ENCODE peak calls at places on chromosomes 2 and 18, in five cellular contexts. C is upper lobe of right lung, S is left ventricle myocardium inferior, L is PC-3, W is PC-9. G is an unnamed sample.

GRCh38 chr2:201432551-201433388 is 18.5 kb downstream of the TRAK2 start:
- DNase-seq in C (no peak), S (no peak), L (no peak), W (no peak), G (no peak)

GRCh38 chr2:168732506-168732905 is 69.9 kb upstream of the NOSTRIN start:
- DNase-seq in C (no peak), S (no peak), L (no peak), W (no peak), G (no peak)

GRCh38 chr2:226981731-226982373 is 146.0 kb downstream of the RHBDD1 start:
- DNase-seq in C (no peak), S (no peak), L (no peak), W (no peak), G (no peak)

GRCh38 chr18:39396168-39396567 is 1830.6 kb upstream of the CELF4 start:
- DNase-seq in C (no peak), S (no peak), L (no peak), W (no peak), G (no peak)

GRCh38 chr18:61992285-61992684 is 99.5 kb upstream of the RNF152 start:
- DNase-seq in C (no peak), S (no peak), L (peak), W (peak), G (no peak)

GRCh38 chr2:85728883-85729824 is 24.6 kb upstream of the ATOH8 start:
- DNase-seq in C (peak), S (peak), L (peak), W (peak), G (peak)

GRCh38 chr2:71846072-71846471 is 301.6 kb downstream of the CYP26B1 start:
- DNase-seq in C (no peak), S (no peak), L (no peak), W (no peak), G (no peak)

GRCh38 chr18:54150226-54150625 is 74.2 kb downstream of the MBD2 start:
- DNase-seq in C (no peak), S (no peak), L (peak), W (peak), G (no peak)

GRCh38 chr2:240884745-240885144 is 11.2 kb downstream of the MAB21L4 start:
- DNase-seq in C (no peak), S (no peak), L (no peak), W (no peak), G (no peak)

GRCh38 chr2:168448980-168449379 is 7.1 kb upstream of the CERS6 start:
- DNase-seq in C (no peak), S (no peak), L (no peak), W (no peak), G (no peak)

GRCh38 chr2:203662963-203663362 is 43.5 kb upstream of the CD28 start:
- DNase-seq in C (no peak), S (no peak), L (no peak), W (no peak), G (no peak)

GRCh38 chr2:15919716-15920444 is 20.5 kb upstream of the MYCN start:
- DNase-seq in C (no peak), S (no peak), L (peak), W (no peak), G (no peak)

GRCh38 chr2:158815166-158815565 is 20.0 kb downstream of the DAPL1 start:
- DNase-seq in C (no peak), S (no peak), L (no peak), W (no peak), G (no peak)

GRCh38 chr2:24855703-24856102 is 62.5 kb downstream of the CENPO start:
- DNase-seq in C (peak), S (peak), L (no peak), W (no peak), G (no peak)

GRCh38 chr2:174590928-174591648 is 6.5 kb downstream of the WIPF1 start:
- DNase-seq in C (no peak), S (no peak), L (peak), W (no peak), G (no peak)

GRCh38 chr2:19362652-19363473 is 4.4 kb upstream of the OSR1 start:
- DNase-seq in C (peak), S (peak), L (peak), W (peak), G (peak)

GRCh38 chr2:229704231-229704630 is 10.1 kb downstream of the DNER start:
- DNase-seq in C (no peak), S (no peak), L (no peak), W (no peak), G (no peak)

GRCh38 chr2:30565860-30566358 is 118.9 kb downstream of the LCLAT1 start:
- DNase-seq in C (no peak), S (peak), L (no peak), W (no peak), G (no peak)

GRCh38 chr2:127619191-127619590 is 26.8 kb upstream of the GPR17 start:
- DNase-seq in C (no peak), S (no peak), L (no peak), W (no peak), G (no peak)

GRCh38 chr2:106165064-106165463 is 29.0 kb downstream of the UXS1 start:
- DNase-seq in C (no peak), S (no peak), L (no peak), W (no peak), G (no peak)
- TF ChIP-seq CTCF in C (no peak), S (no peak), L (no peak), W (no peak), G (no peak)

DNA sequence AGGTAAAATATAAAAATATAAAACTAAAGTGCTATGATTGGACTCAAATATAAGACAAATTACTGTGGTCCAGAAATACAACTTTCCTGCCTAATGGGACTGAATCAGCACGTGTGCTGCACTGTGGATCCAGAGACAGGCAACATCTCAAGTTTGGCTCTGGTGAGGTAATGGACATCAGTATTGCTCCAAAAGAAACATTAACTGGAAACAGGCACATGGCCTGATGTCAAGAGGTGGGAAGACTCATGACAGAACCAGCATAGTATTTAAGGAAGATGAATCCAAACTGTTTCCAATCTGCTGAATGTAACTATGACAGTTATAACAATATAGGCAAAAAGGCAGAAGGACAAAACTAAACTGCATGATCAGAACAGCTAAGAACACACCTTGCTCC is 354.6 kb downstream of the FSIP2 start:
- DNase-seq in C (no peak), S (no peak), L (no peak), W (no peak), G (no peak)
- H3K4me3 ChIP-seq in C (no peak), S (no peak), L (no peak), W (no peak), G (no peak)

GRCh38 chr2:79359419-79359818 is 153.4 kb upstream of the CTNNA2 start:
- DNase-seq in C (no peak), S (no peak), L (no peak), W (no peak), G (no peak)
- TF ChIP-seq CTCF in C (no peak), S (no peak), L (no peak), W (no peak), G (no peak)

DNA sequence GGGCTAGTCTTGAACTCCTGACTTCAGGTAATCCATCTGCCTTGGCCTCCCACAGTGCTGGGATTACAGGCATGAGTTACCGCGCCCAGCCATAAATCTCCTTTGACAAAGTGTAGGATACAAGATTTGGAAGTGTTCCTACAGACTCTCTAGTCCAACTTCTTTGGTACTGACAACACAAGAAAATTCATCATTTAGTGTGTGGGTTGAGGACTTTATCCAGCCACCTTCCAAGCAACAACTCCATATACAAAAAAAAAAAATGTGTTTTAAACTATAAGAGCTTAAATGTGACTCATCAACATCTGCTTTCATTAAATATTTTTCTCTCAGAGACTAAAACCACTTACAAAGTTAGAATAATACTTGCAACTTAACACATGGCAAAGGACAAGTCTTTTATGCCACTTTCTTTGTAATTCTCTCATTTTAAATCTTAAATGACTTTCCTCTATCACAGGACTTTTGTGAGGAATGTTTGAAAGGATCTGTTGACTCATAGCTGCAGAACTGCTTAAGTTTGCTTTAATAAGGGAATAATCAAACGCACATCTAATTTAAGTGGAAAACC is 46.2 kb upstream of the ITGAV start:
- DNase-seq in C (no peak), S (no peak), L (peak), W (no peak), G (no peak)
- H3K4me3 ChIP-seq in C (no peak), S (no peak), L (peak), W (peak), G (no peak)

GRCh38 chr18:24734058-24734457 is 273.6 kb downstream of the HRH4 start:
- DNase-seq in C (no peak), S (no peak), L (peak), W (no peak), G (no peak)
- TF ChIP-seq CTCF in C (no peak), S (peak), L (peak), W (peak), G (no peak)

DNA sequence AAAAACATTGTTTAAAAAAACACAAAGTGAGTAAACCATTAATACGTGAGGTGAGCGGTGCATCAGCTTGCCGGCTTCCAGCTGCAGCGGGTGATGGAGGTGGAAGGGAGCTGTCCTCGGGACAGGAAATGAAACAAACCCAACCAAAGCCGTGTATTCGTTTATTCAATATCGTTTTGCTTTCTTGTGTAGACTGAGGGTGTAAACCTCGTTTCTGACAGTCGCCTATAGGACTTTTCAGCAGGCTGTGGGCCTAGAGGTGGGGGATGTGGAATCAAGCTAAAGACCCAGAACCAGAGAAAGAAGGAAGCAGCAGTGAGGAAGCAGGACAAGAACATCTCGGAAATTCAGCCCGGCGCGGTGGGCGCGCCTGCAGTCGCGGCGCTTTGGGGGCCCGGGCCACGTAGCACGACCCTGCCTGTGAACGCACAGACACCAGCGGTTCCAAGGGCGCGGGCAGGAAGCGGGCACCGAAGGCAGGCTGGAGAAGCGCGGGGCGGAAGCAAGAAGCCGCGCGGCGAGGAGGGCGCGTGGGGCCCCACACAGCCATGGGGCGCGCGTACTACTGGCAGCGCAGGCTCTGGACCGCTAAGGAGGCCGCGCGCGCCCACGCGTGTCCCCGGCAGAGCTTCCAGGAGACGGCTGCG is 772 bp upstream of the ATP9B start:
- DNase-seq in C (no peak), S (no peak), L (no peak), W (no peak), G (no peak)
- H3K4me3 ChIP-seq in C (peak), S (peak), L (peak), W (peak), G (peak)

G was measured in GM06990.